ENCODE peak calls at places on chromosomes 3 and 15, in seven cellular contexts. J is CD8-positive, alpha-beta memory T cell; A is upper lobe of right lung; Q is A673; T is cardiac muscle cell; W is GM23338; N is left ventricle myocardium inferior. P is an unnamed sample. For H3K27me3, the result is how much of the 10 kb centered on the place peaks cover.

GRCh38 chr3:38579146-38579545 is 70.3 kb downstream of the SCN5A start:
- DNase-seq in W (peak), A (peak), Q (no peak), N (peak), T (peak), J (no peak), P (no peak)

GRCh38 chr3:191376742-191377141 is 46.4 kb upstream of the UTS2B start:
- DNase-seq in N (no peak), A (no peak), T (no peak), W (no peak), J (no peak), Q (peak), P (no peak)

GRCh38 chr3:125271127-125271526 is 58.6 kb upstream of the SLC12A8 start:
- DNase-seq in Q (no peak), T (no peak), A (no peak), N (no peak), J (no peak), W (peak), P (no peak)

GRCh38 chr15:79373728-79374127 is 58.4 kb upstream of the MINAR1 start:
- DNase-seq in Q (no peak), J (no peak), T (no peak), N (no peak), W (peak), A (no peak), P (no peak)

GRCh38 chr3:142613491-142613890 is 17.3 kb downstream of the PLS1 start:
- DNase-seq in Q (no peak), W (no peak), T (no peak), N (no peak), J (no peak), A (no peak), P (no peak)

GRCh38 chr15:78365931-78366330 is 25.8 kb downstream of the CRABP1 start:
- DNase-seq in T (no peak), Q (peak), J (no peak), W (no peak), A (no peak), N (peak), P (no peak)

GRCh38 chr3:20060924-20061323 is 20.7 kb downstream of the KAT2B start:
- DNase-seq in W (no peak), N (no peak), A (no peak), J (no peak), Q (no peak), T (no peak), P (peak)

GRCh38 chr3:58835075-58835474 is 168.5 kb upstream of the FAM3D start:
- DNase-seq in A (no peak), W (no peak), Q (no peak), T (no peak), J (no peak), N (no peak), P (no peak)

GRCh38 chr3:42501321-42501680 is 1.1 kb upstream of the VIPR1 start:
- DNase-seq in N (no peak), J (no peak), T (peak), W (peak), Q (no peak), A (no peak), P (no peak)

GRCh38 chr3:32136703-32137102 is 30.3 kb downstream of the GPD1L start:
- DNase-seq in J (no peak), Q (no peak), T (no peak), N (no peak), A (no peak), W (no peak), P (no peak)

GRCh38 chr3:105759442-105760078 is 109.3 kb downstream of the CBLB start:
- DNase-seq in N (no peak), A (no peak), Q (no peak), J (no peak), W (no peak), T (no peak), P (no peak)

GRCh38 chr3:161607056-161607455 is 110.4 kb downstream of the OTOL1 start:
- DNase-seq in Q (no peak), N (no peak), T (no peak), J (no peak), A (no peak), W (no peak), P (no peak)

GRCh38 chr15:96234109-96234892 is 96.2 kb upstream of the NR2F2 start:
- DNase-seq in W (no peak), J (no peak), Q (no peak), N (no peak), A (no peak), T (no peak), P (no peak)

GRCh38 chr15:57092252-57092651 is 173.8 kb downstream of the TCF12 start:
- DNase-seq in N (no peak), A (no peak), T (no peak), J (no peak), Q (no peak), W (no peak), P (no peak)

GRCh38 chr3:40899286-40899712 is 300.0 kb upstream of the CTNNB1 start:
- DNase-seq in N (no peak), A (no peak), Q (no peak), T (no peak), J (no peak), W (no peak), P (no peak)

GRCh38 chr15:40436892-40437753 is 3.6 kb upstream of the BAHD1 start:
- DNase-seq in A (no peak), T (no peak), N (no peak), J (no peak), Q (no peak), W (peak), P (no peak)

GRCh38 chr3:57003676-57004075 is 56.8 kb upstream of the SPATA12 start:
- DNase-seq in A (no peak), W (no peak), Q (no peak), J (no peak), T (no peak), N (no peak), P (no peak)

DNA sequence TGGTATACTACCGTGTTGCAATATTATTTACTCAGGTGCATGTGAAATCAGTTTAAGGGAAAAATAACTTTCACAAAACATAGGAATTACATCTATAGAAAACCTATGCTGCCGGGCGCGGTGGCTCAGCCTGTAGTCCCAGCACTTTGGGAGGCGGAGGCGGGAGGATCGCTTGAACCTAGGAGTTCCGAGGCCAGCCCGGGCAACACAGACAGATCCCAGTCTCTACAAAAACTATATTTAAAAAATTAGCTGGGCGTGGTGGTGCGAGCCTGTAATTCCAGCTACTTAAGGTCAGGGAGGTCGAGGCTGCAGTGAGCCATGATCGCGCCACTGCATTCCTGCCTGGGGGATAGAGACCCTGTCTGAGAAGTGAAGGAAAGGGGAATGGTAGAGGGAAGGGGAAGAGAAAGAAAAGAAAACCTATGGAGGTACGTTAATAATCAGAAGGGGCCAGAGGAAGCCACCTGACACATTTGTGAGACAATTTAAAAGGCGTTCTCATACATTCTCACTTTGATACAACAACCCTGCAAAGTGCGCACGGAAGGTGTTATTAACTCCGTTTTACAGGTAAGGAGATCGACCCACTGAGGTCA is 457 bp upstream of the TMEM62 start:
- DNase-seq in A (peak), Q (no peak), J (no peak), N (no peak), T (no peak), W (no peak), P (no peak)
- H3K4me3 ChIP-seq in A (peak), Q (peak), J (peak), N (peak), T (peak), W (peak), P (peak)

DNA sequence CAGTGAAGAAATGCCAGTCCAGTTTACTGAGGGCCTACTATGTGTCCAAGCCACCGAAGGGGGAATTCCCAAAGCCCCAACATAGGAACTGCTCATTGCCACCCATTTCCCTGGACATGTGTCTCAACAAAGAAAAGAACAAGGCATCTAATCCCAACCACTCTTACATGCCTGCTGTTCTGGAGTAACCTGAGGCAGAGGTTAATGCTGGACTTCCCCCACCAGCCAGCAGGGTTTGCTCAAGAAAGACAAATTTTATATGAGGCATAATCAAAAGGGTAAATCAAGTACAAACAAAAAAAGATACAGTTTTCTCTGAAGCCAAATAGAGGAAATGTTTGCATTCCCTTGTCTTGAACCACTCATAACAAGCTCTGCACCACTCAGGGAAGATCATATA is 4.1 kb downstream of the ADCY5 start:
- DNase-seq in T (no peak), A (no peak), N (no peak), W (no peak), Q (no peak), J (no peak), P (no peak)
- H3K27ac ChIP-seq in T (no peak), A (no peak), N (peak), W (no peak), Q (no peak), J (no peak), P (no peak)

DNA sequence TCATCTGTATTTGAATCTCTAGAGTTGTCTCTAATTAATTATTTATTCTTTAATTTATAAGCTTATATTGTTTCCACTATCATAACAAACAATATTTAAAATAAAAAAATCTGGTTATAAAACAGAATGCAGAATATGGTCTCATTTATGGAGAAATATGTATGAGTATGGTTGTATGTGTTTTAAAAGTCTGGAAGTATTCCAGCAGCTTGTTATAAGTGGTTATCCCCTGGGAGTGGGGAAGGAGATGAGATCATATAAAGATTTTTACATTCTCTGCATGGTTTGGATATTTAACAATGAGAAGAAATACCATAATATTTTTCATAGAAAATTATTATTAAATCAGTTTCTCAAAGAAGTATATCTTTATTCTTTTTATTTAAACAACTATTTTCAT is 135.4 kb upstream of the MB21D2 start:
- DNase-seq in A (no peak), J (no peak), W (no peak), T (no peak), N (no peak), Q (peak), P (no peak)
- H3K27me3 ChIP-seq in A (under half), J (under half), W (under half), T (under half), N (under half), Q (under half), P (under half)

GRCh38 chr15:81296673-81297072 is 27.3 kb downstream of the STARD5 start:
- DNase-seq in T (no peak), J (peak), Q (peak), N (peak), A (peak), W (no peak), P (peak)
- H3K4me3 ChIP-seq in T (no peak), J (peak), Q (no peak), N (peak), A (peak), W (no peak), P (peak)

GRCh38 chr15:62883938-62884479 is 158.5 kb upstream of the TPM1 start:
- DNase-seq in T (no peak), N (no peak), W (no peak), A (no peak), J (no peak), Q (no peak), P (no peak)
- H3K27ac ChIP-seq in T (no peak), N (no peak), W (no peak), A (no peak), J (no peak), Q (no peak), P (no peak)

GRCh38 chr15:87528873-87529272 is 727.7 kb downstream of the NTRK3 start:
- DNase-seq in A (no peak), N (no peak), T (no peak), W (no peak), J (no peak), Q (no peak), P (no peak)
- H3K27me3 ChIP-seq in A (under half), N (under half), T (under half), W (under half), J (under half), Q (under half), P (under half)

DNA sequence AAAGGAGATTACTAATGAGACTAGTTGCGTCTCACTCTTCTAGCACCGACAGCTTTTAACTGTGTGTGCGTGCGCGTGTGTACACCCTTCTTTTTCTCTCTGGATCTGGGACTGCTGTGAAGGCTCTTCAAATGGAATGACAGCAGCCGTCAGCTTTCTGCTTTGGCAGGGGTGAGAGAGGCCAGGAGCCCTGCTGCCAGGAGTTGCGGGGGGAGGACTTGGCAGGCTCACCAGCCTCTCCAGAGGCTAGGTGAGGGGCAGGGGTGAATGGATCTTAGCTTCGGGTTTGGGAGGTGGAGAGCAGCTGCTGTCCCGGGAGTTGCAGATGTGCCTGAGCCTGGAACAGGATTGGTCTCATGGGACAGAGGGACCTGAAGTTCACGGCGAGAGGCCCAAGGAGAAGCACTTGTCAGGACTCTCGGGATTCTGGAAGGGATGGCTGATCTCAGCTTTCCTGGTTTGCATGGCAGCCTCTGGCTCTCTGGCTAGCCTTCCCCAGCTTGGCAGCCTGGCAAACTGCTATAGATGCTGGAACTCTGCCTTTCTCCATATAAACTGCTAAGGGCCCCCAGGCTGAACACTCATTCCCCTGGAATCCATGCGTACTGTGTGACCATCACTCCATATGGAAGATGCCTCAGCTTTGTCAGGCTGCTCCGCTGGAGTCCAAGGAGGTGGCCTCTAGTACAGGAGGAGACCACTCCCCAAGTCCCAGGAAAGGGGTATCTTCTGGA is 16.6 kb downstream of the TEX264 start:
- DNase-seq in J (no peak), W (no peak), N (peak), T (peak), A (no peak), Q (no peak), P (no peak)
- H3K4me3 ChIP-seq in J (peak), W (no peak), N (peak), T (no peak), A (no peak), Q (no peak), P (no peak)

P was measured in HL-60.